ENCODE peak calls at places on chromosomes 13 and 19, in four cellular contexts. Q, J, O and E are unnamed samples. For H3K9me3, the result is how much of the 10 kb centered on the place peaks cover.

GRCh38 chr19:7904074-7905020 is 670 bp downstream of the MAP2K7 start:
- DNase-seq in O (peak), Q (no peak), J (no peak), E (no peak)

GRCh38 chr19:47227347-47228167 is 3.4 kb downstream of the BBC3 start:
- DNase-seq in Q (peak), J (peak), O (peak), E (peak)

GRCh38 chr13:77300176-77301141 is 26.4 kb downstream of the MYCBP2 start:
- DNase-seq in Q (no peak), O (no peak), J (no peak), E (no peak)

GRCh38 chr19:51546650-51547396 is 15.4 kb upstream of the SIGLEC6 start:
- DNase-seq in O (peak), Q (no peak), J (no peak), E (no peak)

GRCh38 chr19:4472174-4472974 is at the start of gene HDGFL2:
- DNase-seq in O (no peak), J (no peak), Q (no peak), E (no peak)

GRCh38 chr19:14619404-14619803 is 36.5 kb downstream of the CLEC17A start:
- DNase-seq in O (no peak), J (no peak), Q (no peak), E (no peak)

GRCh38 chr19:19447536-19448237 is 42.2 kb downstream of the GATAD2A start:
- DNase-seq in O (no peak), J (no peak), Q (no peak), E (no peak)

GRCh38 chr13:72521965-72522661 is 205.3 kb downstream of the MZT1 start:
- DNase-seq in O (no peak), J (no peak), Q (no peak), E (no peak)

GRCh38 chr13:114284680-114285079 is 3.3 kb downstream of the UPF3A start:
- DNase-seq in Q (no peak), O (no peak), J (no peak), E (no peak)

GRCh38 chr19:43763473-43763939 is 8.7 kb upstream of the SMG9 start:
- DNase-seq in O (no peak), Q (no peak), J (no peak), E (no peak)

GRCh38 chr13:97948041-97948440 is 5.4 kb upstream of the IPO5 start:
- DNase-seq in J (no peak), O (no peak), Q (no peak), E (no peak)

GRCh38 chr13:72590091-72590490 is 137.3 kb downstream of the MZT1 start:
- DNase-seq in Q (no peak), O (no peak), J (no peak), E (no peak)

GRCh38 chr19:3969435-3970312 is 1.2 kb downstream of the DAPK3 start:
- DNase-seq in Q (no peak), O (no peak), J (peak), E (peak)

GRCh38 chr19:55360902-55361301 is 2.2 kb downstream of the GARIN5B start:
- DNase-seq in Q (no peak), O (no peak), J (no peak), E (no peak)

GRCh38 chr13:98879965-98880364 is 97.9 kb downstream of the DOCK9 start:
- DNase-seq in Q (no peak), J (no peak), O (no peak), E (no peak)

GRCh38 chr13:102800145-102801041 is 1.5 kb downstream of the BIVM start:
- DNase-seq in Q (no peak), O (peak), J (peak), E (no peak)

GRCh38 chr19:7883796-7884570 is 4.3 kb upstream of the LRRC8E start:
- DNase-seq in Q (no peak), O (no peak), J (no peak), E (no peak)

GRCh38 chr13:98919566-98919965 is 58.3 kb downstream of the DOCK9 start:
- DNase-seq in O (no peak), J (no peak), Q (no peak), E (no peak)

DNA sequence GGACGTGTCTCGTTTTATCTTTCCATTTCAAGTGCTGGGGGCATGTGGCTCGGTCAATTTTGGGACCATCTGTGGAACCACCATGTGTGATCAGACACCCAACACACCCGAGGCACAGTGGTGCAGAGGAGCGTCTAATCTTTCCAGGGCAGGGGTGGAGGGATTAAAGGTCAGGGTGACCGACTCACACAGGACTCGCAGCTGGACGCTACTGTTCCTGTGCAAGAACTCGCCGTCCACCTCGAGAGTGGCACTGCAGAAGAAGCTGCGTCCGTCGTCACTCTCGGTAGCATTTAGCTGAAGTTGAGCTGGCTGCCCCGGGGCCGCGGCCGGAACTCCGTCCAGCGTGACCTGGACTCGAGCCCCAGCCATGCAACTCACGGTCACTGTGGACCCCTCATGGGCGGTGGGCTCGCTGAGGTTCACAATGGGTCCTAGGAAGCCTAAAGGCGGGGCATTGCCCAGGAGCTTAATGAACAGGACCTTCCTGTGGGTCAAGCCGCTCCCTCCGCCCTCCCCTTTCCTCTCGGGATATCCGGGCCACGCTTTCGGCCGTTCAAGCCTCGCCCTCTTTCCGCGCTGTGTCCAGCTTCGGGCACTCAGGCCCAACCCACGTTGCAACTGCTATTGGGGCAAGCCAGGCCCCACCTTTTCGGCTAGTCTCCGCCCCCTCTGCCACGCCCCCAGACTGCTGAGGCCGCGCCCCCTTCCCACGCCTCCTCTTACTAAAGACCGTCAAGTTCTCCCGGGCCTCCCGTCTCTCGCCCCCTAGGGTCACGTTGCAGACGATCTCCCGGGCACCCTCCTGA is 1.2 kb upstream of the RAVER1 start:
- DNase-seq in Q (no peak), O (peak), J (peak), E (peak)
- TF ChIP-seq ATF2 in Q (no peak), O (no peak), J (no peak), E (no peak)

GRCh38 chr19:58058428-58058827 is 654 bp upstream of the ZNF135 start:
- DNase-seq in Q (no peak), O (no peak), J (no peak), E (peak)
- H3K9me3 ChIP-seq in Q (under half), O (under half), J (half or more), E (under half)

GRCh38 chr13:31943591-31943990 is 88.0 kb upstream of the FRY start:
- DNase-seq in Q (no peak), J (no peak), O (no peak), E (no peak)

GRCh38 chr13:31944262-31945160 is 87.1 kb upstream of the FRY start:
- DNase-seq in O (no peak), J (no peak), Q (no peak), E (no peak)

GRCh38 chr13:31946091-31946770 is 85.3 kb upstream of the FRY start:
- DNase-seq in J (no peak), O (no peak), Q (no peak), E (no peak)

GRCh38 chr13:31947105-31947504 is 84.5 kb upstream of the FRY start:
- DNase-seq in O (no peak), J (no peak), Q (no peak), E (no peak)

DNA sequence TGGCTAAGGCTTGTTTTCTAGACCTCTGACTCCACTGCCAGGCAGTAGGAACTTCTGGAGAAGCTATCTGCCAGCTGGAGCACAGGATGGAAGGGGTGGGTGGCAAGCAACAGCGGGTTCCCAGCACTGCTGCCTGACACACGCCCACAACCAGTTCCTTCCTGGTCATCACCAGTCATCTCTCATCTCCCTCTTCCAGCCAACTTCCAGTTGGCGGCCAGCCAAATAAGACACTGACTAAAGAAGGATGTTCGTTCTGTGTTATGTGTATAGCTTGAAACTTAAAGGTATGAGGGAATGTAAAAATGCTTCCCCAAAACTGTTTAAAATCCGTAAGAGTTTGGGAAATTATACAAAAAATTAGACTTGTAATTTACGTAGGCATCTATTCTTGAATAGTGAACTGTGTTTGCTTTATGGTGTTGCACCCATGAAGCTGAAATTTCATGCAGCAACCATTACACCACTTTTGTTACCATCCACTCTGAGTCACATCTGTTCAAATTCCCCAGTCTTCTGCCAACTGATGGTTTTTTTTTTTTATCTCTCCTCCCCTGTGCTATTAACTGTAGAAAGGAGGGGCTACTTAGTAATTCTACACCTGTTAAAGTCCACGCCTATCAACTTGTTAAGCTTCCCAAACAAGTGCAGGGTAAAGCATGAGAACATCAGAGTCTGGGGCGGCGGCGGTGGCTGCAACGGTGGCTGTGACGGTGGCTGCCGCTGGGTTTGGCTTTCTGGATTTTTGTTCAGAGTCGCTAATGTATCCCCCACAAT is 86.2 kb upstream of the FRY start:
- DNase-seq in O (no peak), Q (no peak), J (no peak), E (no peak)
- TF ChIP-seq CHD2 in O (no peak), Q (no peak), J (no peak), E (no peak)

GRCh38 chr19:5711025-5711424 is 8.9 kb downstream of the LONP1 start:
- DNase-seq in O (peak), Q (no peak), J (no peak), E (no peak)
- TF ChIP-seq ATF2 in O (no peak), Q (no peak), J (no peak), E (no peak)

DNA sequence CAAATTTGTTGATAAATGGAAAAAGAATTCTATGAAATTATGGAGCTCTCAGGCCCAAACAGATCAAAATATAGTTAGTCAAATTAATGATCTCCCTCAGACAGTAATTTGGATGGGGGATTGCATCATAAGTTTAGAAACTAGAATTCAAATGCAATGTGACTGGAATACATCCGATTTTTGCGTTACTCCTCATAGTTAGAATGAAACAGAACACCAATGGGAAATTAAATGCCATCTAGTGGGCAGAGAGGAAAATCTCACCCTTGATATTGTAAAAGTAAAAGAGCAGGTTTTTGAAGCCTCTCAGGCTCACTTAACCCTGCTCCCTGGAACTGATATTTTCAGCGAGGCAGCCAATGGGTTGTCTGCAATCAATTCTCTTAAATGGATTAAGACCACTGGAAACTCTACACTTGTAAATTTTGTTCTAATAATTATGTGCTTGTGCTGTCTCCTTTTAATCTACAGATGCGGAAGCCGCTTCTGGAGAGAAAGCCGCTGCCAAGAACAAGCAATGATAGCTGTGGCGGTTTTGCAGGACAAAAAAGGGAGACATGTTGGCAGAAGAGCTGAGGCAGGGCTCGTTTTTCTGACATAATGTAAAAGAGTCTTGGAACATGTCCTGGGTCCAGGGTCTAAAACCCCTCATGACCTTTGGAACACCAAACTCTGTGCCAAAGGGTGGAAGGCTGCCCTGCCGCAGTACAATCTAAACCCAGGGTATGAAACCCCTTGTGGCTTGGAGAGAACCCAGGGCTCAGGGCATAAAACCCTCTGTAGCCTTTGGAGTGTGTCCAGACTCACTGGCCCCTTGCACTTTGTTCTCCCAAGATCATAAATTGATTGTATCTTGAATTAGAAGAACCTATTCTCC is 12.9 kb downstream of the ZNF417 start:
- DNase-seq in J (peak), Q (no peak), O (no peak), E (no peak)
- H3K9me3 ChIP-seq in J (under half), Q (under half), O (under half), E (under half)

GRCh38 chr19:6216236-6216995 is 63.4 kb downstream of the MLLT1 start:
- DNase-seq in O (no peak), Q (no peak), J (no peak), E (no peak)

GRCh38 chr19:6218497-6219146 is 61.2 kb downstream of the MLLT1 start:
- DNase-seq in O (peak), Q (peak), J (peak), E (peak)

GRCh38 chr19:6219147-6219525 is 60.6 kb downstream of the MLLT1 start:
- DNase-seq in Q (no peak), O (no peak), J (no peak), E (no peak)

GRCh38 chr19:6216996-6217751 is 62.6 kb downstream of the MLLT1 start:
- DNase-seq in O (peak), Q (no peak), J (no peak), E (no peak)

DNA sequence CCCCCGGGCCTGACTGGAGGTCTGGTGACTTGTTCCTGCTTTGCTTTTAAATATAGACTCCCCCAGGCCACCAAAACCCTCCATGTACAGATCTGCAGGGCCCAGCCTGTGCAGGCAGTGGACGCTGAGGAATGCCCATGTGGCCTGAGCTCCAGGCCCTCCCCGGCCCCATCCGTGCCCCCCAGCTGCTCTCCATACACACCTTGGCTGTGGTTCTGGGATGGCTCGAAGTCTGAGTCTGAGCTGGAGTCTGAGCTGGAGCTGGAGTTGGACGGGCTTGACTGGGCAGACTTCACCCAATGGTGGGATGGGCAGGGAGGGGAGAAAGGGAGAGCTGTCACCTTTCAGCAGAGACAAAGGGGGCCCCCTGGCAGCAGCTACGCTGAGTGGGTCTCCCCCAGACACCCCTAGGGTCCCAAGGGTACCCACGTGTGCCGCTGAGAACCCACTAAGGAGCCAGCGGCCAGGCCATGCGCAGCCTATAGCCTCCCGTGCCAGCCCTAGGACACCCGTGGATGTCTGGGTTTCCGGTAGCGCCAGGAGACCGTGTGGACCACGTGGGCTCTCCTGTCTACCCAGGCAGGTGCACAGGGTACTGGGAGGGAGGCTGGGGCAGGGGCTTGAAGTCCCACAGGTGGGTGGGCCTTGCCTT is 61.9 kb downstream of the MLLT1 start:
- DNase-seq in O (no peak), J (no peak), Q (no peak), E (no peak)
- TF ChIP-seq CHD2 in O (no peak), J (no peak), Q (no peak), E (no peak)